ENCODE peak calls at places on chromosomes 5 and 9, in five cellular contexts. Y is AG04450, H is pancreas, C is breast epithelium, B is hepatocyte. K is an unnamed sample.

GRCh38 chr5:78624011-78624541 is 24.5 kb downstream of the LHFPL2 start:
- DNase-seq in Y (no peak), H (no peak), C (no peak), B (no peak), K (no peak)

GRCh38 chr9:13569706-13570423 is 290.4 kb upstream of the MPDZ start:
- DNase-seq in Y (no peak), H (no peak), C (no peak), B (no peak), K (peak; percentile 42)

GRCh38 chr5:138542120-138542955 is 698 bp downstream of the ETF1 start:
- DNase-seq in Y (no peak), H (no peak), C (no peak), B (peak; percentile 17), K (no peak)

GRCh38 chr5:91229031-91229623 is 154.0 kb downstream of the ARRDC3 start:
- DNase-seq in Y (no peak), H (no peak), C (no peak), B (no peak), K (no peak)

GRCh38 chr5:1642621-1643061 is 118.9 kb upstream of the LPCAT1 start:
- DNase-seq in Y (no peak), H (no peak), C (peak; percentile 31), B (no peak), K (no peak)

GRCh38 chr5:178467261-178468195 is 122.7 kb downstream of the COL23A1 start:
- DNase-seq in Y (peak; percentile 10), H (peak; percentile 40), C (no peak), B (peak; percentile 39), K (peak; percentile 7)

GRCh38 chr5:32276173-32276853 is 36.4 kb downstream of the MTMR12 start:
- DNase-seq in Y (no peak), H (no peak), C (no peak), B (peak; percentile 26), K (no peak)

GRCh38 chr5:15796096-15796495 is 296.1 kb downstream of the FBXL7 start:
- DNase-seq in Y (no peak), H (no peak), C (no peak), B (no peak), K (no peak)

GRCh38 chr5:174751154-174751990 is 27.0 kb downstream of the MSX2 start:
- DNase-seq in Y (no peak), H (no peak), C (no peak), B (peak; percentile 59), K (no peak)

GRCh38 chr5:68087866-68088265 is 127.7 kb upstream of the PIK3R1 start:
- DNase-seq in Y (no peak), H (no peak), C (no peak), B (no peak), K (no peak)

GRCh38 chr9:128899566-128900322 is 17.8 kb downstream of the LRRC8A start:
- DNase-seq in Y (no peak), H (no peak), C (no peak), B (no peak), K (no peak)

GRCh38 chr5:59503223-59503622 is 390.3 kb downstream of the PDE4D start:
- DNase-seq in Y (no peak), H (no peak), C (no peak), B (no peak), K (no peak)

GRCh38 chr5:9658726-9659125 is 28.6 kb upstream of the TAS2R1 start:
- DNase-seq in Y (no peak), H (no peak), C (no peak), B (no peak), K (peak; percentile 28)

GRCh38 chr9:137405677-137406081 is 17.3 kb downstream of the EXD3 start:
- DNase-seq in Y (no peak), H (no peak), C (no peak), B (no peak), K (no peak)

GRCh38 chr5:53381-54174 is 38.4 kb upstream of the PLEKHG4B start:
- DNase-seq in Y (no peak), H (peak; percentile 69), C (no peak), B (peak; percentile 71), K (no peak)

GRCh38 chr9:20670395-20670794 is 13.7 kb upstream of the FOCAD start:
- DNase-seq in Y (no peak), H (no peak), C (no peak), B (no peak), K (no peak)

GRCh38 chr9:22030101-22030598 is 21.0 kb upstream of the CDKN2B start:
- DNase-seq in Y (no peak), H (no peak), C (no peak), B (no peak), K (peak; percentile 42)

GRCh38 chr9:78493166-78493742 is 196.3 kb downstream of the PSAT1 start:
- DNase-seq in Y (no peak), H (no peak), C (no peak), B (no peak), K (no peak)

GRCh38 chr9:90853945-90854344 is 52.3 kb downstream of the SYK start:
- DNase-seq in Y (no peak), H (no peak), C (no peak), B (no peak), K (no peak)

GRCh38 chr9:83280259-83280658 is 217.3 kb upstream of the RASEF start:
- DNase-seq in Y (no peak), H (no peak), C (no peak), B (no peak), K (peak; percentile 41)

GRCh38 chr5:1551426-1551825 is 27.7 kb upstream of the LPCAT1 start:
- DNase-seq in Y (no peak), H (no peak), C (no peak), B (no peak), K (no peak)

GRCh38 chr5:67511911-67512310 is 315.3 kb upstream of the CD180 start:
- DNase-seq in Y (no peak), H (no peak), C (no peak), B (no peak), K (no peak)

GRCh38 chr5:81179959-81180358 is 53.2 kb upstream of the CKMT2 start:
- DNase-seq in Y (no peak), H (no peak), C (no peak), B (no peak), K (no peak)

GRCh38 chr9:37417252-37417803 is 5.2 kb upstream of the GRHPR start:
- DNase-seq in Y (no peak), H (no peak), C (no peak), B (no peak), K (no peak)

GRCh38 chr5:53479656-53480473 is 564 bp upstream of the FST start:
- DNase-seq in Y (no peak), H (peak; percentile 50), C (no peak), B (peak; percentile 76), K (peak; percentile 28)

GRCh38 chr5:56352808-56353590 is 119.9 kb upstream of the ANKRD55 start:
- DNase-seq in Y (no peak), H (no peak), C (no peak), B (no peak), K (no peak)

GRCh38 chr5:140043508-140043872 is 391 bp upstream of the NRG2 start:
- DNase-seq in Y (no peak), H (no peak), C (no peak), B (no peak), K (no peak)

GRCh38 chr9:967851-968641 is 8.4 kb upstream of the DMRT3 start:
- DNase-seq in Y (no peak), H (no peak), C (no peak), B (no peak), K (no peak)

GRCh38 chr5:166356096-166356495 is 1935.3 kb upstream of the WWC1 start:
- DNase-seq in Y (no peak), H (no peak), C (no peak), B (no peak), K (no peak)

GRCh38 chr5:119862654-119863053 is 233.3 kb downstream of the FAM170A start:
- DNase-seq in Y (no peak), H (no peak), C (no peak), B (no peak), K (no peak)

GRCh38 chr5:8683528-8683927 is 814.6 kb downstream of the MTRR start:
- DNase-seq in Y (no peak), H (no peak), C (no peak), B (no peak), K (no peak)

GRCh38 chr9:98332405-98332831 is 77.0 kb upstream of the TBC1D2 start:
- DNase-seq in Y (no peak), H (no peak), C (no peak), B (no peak), K (no peak)

GRCh38 chr9:122642226-122642625 is 15.2 kb downstream of the OR1B1 start:
- DNase-seq in Y (no peak), H (no peak), C (no peak), B (no peak), K (no peak)

GRCh38 chr5:73424489-73425102 is 24.0 kb downstream of the FOXD1 start:
- DNase-seq in Y (no peak), H (no peak), C (no peak), B (no peak), K (no peak)
- H3K27me3 ChIP-seq in Y (no peaks in the 10 kb centered on the region), H (peaks cover 22% of the 10 kb centered on the region), C (peaks cover under 1% of the 10 kb centered on the region), B (peaks cover 79% of the 10 kb centered on the region), K (no peaks in the 10 kb centered on the region)

GRCh38 chr9:125634040-125634717 is 72.8 kb downstream of the MAPKAP1 start:
- DNase-seq in Y (no peak), H (no peak), C (no peak), B (no peak), K (no peak)

GRCh38 chr9:125631391-125632085 is 75.5 kb downstream of the MAPKAP1 start:
- DNase-seq in Y (no peak), H (no peak), C (no peak), B (peak; percentile 56), K (peak; percentile 48)

GRCh38 chr9:125633116-125633743 is 73.8 kb downstream of the MAPKAP1 start:
- DNase-seq in Y (no peak), H (no peak), C (no peak), B (peak; percentile 10), K (no peak)

GRCh38 chr9:125630436-125630835 is 76.6 kb downstream of the MAPKAP1 start:
- DNase-seq in Y (no peak), H (no peak), C (no peak), B (no peak), K (no peak)

DNA sequence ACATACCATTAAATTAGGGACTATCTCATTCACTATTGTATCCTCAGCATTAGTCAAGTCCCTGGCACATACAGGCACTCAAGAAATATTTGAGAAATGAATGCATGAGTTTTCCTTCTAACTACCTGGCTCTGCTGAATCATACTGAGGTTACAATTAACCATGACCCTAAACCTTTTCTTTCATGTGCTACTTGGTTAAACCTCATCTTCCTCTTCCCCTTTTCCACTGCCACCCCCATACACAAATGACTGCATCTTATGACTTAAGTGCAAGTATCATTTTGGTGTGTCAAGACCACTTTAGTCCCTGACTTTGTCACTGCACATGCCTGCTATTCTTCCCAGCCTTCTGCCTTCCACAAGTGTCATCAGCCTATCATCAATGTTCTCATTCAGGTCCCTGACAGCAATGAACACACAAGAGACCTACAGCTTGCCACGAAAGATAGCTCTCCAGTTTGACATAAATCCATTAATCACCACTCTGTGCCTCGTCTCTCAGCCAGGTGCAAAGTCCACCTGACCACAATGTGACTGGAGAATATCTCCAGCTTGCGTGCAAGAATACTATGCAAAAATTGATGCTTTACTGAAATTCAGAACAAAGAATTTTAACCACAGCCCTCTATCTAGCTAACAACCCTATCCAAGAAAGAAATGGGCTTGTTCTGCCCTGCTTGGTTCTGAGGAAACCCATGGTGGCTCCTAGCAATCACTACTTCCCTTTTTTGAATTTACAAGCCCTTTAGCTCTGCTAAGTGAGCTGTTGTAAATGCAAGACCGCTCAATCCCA is 74.5 kb downstream of the MAPKAP1 start:
- DNase-seq in Y (no peak), H (no peak), C (no peak), B (peak; percentile 51), K (no peak)
- TF ChIP-seq CTCF in Y (no peak), H (no peak), C (no peak), B (no peak), K (no peak)

GRCh38 chr5:33938881-33939280 is 2.7 kb downstream of the RXFP3 start:
- DNase-seq in Y (no peak), H (no peak), C (no peak), B (no peak), K (no peak)
- H3K27me3 ChIP-seq in Y (peaks cover 62% of the 10 kb centered on the region), H (peaks cover 23% of the 10 kb centered on the region), C (peaks cover 8% of the 10 kb centered on the region), B (peaks cover 4% of the 10 kb centered on the region), K (peaks cover 17% of the 10 kb centered on the region)

GRCh38 chr5:135834639-135835529 is at the start of gene SLC25A48:
- DNase-seq in Y (no peak), H (peak; percentile 75), C (no peak), B (peak; percentile 86), K (no peak)
- TF ChIP-seq CTCF in Y (no peak), H (no peak), C (no peak), B (peak; percentile 61), K (no peak)

K was measured in brain microvascular endothelial cell.